ENCODE peak calls at places on chromosomes 4 and X, in five cellular contexts. C is DMS 273 treated with DMSO at 0.1 percent for 48 hours, M is dorsolateral prefrontal cortex, U is SHP77, T is HCEC 1CT. L is an unnamed sample.

GRCh38 chr4:41525129-41525528 is 12.8 kb upstream of the LIMCH1 start:
- DNase-seq in C (no peak), M (no peak), U (no peak), T (peak; percentile 50), L (no peak)

GRCh38 chr4:182185491-182185890 is 57.7 kb upstream of the TENM3 start:
- DNase-seq in C (no peak), M (no peak), U (no peak), T (no peak), L (no peak)

GRCh38 chrX:46404774-46405173 is 140.4 kb downstream of the ZNF674 start:
- DNase-seq in C (no peak), M (no peak), U (no peak), T (no peak), L (no peak)

GRCh38 chr4:1763550-1764080 is 29.5 kb upstream of the FGFR3 start:
- DNase-seq in C (no peak), M (no peak), U (no peak), T (no peak), L (no peak)

GRCh38 chrX:63128509-63128908 is 222.6 kb downstream of the SPIN4 start:
- DNase-seq in C (no peak), M (no peak), U (peak; percentile 6), T (peak; percentile 0), L (no peak)

GRCh38 chr4:119130365-119131065 is 5.1 kb upstream of the MYOZ2 start:
- DNase-seq in C (no peak), M (no peak), U (peak; percentile 5), T (no peak), L (no peak)

GRCh38 chrX:71625471-71625870 is 7.2 kb upstream of the CXCR3 start:
- DNase-seq in C (no peak), M (no peak), U (no peak), T (no peak), L (no peak)

GRCh38 chr4:139763205-139763604 is 97.6 kb downstream of the MGST2 start:
- DNase-seq in C (no peak), M (no peak), U (no peak), T (no peak), L (no peak)

GRCh38 chrX:150372756-150373155 is 9.6 kb downstream of the MAMLD1 start:
- DNase-seq in C (no peak), M (no peak), U (no peak), T (no peak), L (no peak)

GRCh38 chrX:136710324-136710951 is 62.5 kb downstream of the CD40LG start:
- DNase-seq in C (no peak), M (no peak), U (no peak), T (no peak), L (no peak)

GRCh38 chrX:68693481-68694410 is 46.3 kb downstream of the STARD8 start:
- DNase-seq in C (no peak), M (peak; percentile 53), U (no peak), T (peak; percentile 29), L (no peak)

GRCh38 chr4:105088110-105088879 is 58.4 kb upstream of the TET2 start:
- DNase-seq in C (peak; percentile 90), M (no peak), U (no peak), T (peak; percentile 84), L (no peak)

GRCh38 chrX:153944140-153944799 is at the start of gene RENBP:
- DNase-seq in C (no peak), M (no peak), U (no peak), T (no peak), L (no peak)

GRCh38 chr4:60605651-60606354 is 594.3 kb upstream of the ADGRL3 start:
- DNase-seq in C (no peak), M (no peak), U (no peak), T (no peak), L (no peak)

L was measured in NCI-H2081 treated with DMSO at 0.1 percent for 48 hours.